ENCODE peak calls at places on chromosomes 2 and 18, in six cellular contexts. T, W, L, P, F and X are unnamed samples.

GRCh38 chr18:23578891-23579653 is 7.2 kb downstream of the NPC1 start:
- DNase-seq in T (no peak), W (no peak), L (no peak), P (peak; percentile 22), F (no peak), X (peak; percentile 65)

GRCh38 chr18:73950116-73950705 is 197.4 kb downstream of the FBXO15 start:
- DNase-seq in T (no peak), W (no peak), L (no peak), P (no peak), F (no peak), X (no peak)

GRCh38 chr18:48295586-48296311 is 113.4 kb downstream of the ZBTB7C start:
- DNase-seq in T (no peak), W (peak; percentile 66), L (no peak), P (no peak), F (peak; percentile 57), X (peak; percentile 34)

GRCh38 chr18:78730564-78731422 is 248.8 kb upstream of the SALL3 start:
- DNase-seq in T (no peak), W (no peak), L (no peak), P (no peak), F (no peak), X (no peak)

GRCh38 chr2:138777996-138778395 is 2.2 kb downstream of the NXPH2 start:
- DNase-seq in T (no peak), W (peak; percentile 25), L (no peak), P (no peak), F (no peak), X (peak; percentile 39)

GRCh38 chr2:214808961-214809750 is at the start of gene BARD1:
- DNase-seq in T (peak; percentile 36), W (peak; percentile 53), L (peak; percentile 79), P (peak; percentile 38), F (no peak), X (peak; percentile 60)

GRCh38 chr2:232610081-232610480 is 23.3 kb upstream of the EFHD1 start:
- DNase-seq in T (no peak), W (no peak), L (no peak), P (no peak), F (no peak), X (no peak)

GRCh38 chr2:108573070-108573469 is 38.8 kb downstream of the LIMS1 start:
- DNase-seq in T (no peak), W (no peak), L (no peak), P (no peak), F (no peak), X (peak; percentile 82)

GRCh38 chr2:170377469-170378207 is 199.7 kb downstream of the MYO3B start:
- DNase-seq in T (no peak), W (no peak), L (no peak), P (no peak), F (no peak), X (no peak)

GRCh38 chr2:38279201-38279600 is 97.9 kb downstream of the ATL2 start:
- DNase-seq in T (no peak), W (no peak), L (no peak), P (no peak), F (no peak), X (no peak)

GRCh38 chr2:220033546-220033945 is 406.1 kb downstream of the SLC4A3 start:
- DNase-seq in T (no peak), W (no peak), L (no peak), P (no peak), F (no peak), X (no peak)

GRCh38 chr2:9565436-9566153 is 10.0 kb upstream of the ADAM17 start:
- DNase-seq in T (no peak), W (no peak), L (peak; percentile 79), P (no peak), F (no peak), X (no peak)

GRCh38 chr2:62974999-62975398 is 75.6 kb upstream of the OTX1 start:
- DNase-seq in T (no peak), W (no peak), L (no peak), P (no peak), F (no peak), X (no peak)

GRCh38 chr2:128322651-128323491 is 4.2 kb upstream of the HS6ST1 start:
- DNase-seq in T (no peak), W (peak; percentile 47), L (peak; percentile 85), P (no peak), F (no peak), X (no peak)

GRCh38 chr2:106117882-106118684 is 76.0 kb downstream of the UXS1 start:
- DNase-seq in T (no peak), W (no peak), L (peak; percentile 92), P (no peak), F (no peak), X (no peak)

GRCh38 chr2:109382946-109383345 is 230.8 kb downstream of the SEPTIN10 start:
- DNase-seq in T (peak; percentile 83), W (peak; percentile 20), L (peak; percentile 78), P (no peak), F (peak; percentile 44), X (peak; percentile 81)